ENCODE peak calls at places on chromosomes 13 and 19, in nine cellular contexts. U, R, L, P, K, B, O, F and T are unnamed samples.
A peak's percentile ranks its signal among the peaks of the same experiment; 100 is the strongest.

GRCh38 chr19:32662186-32662585 is 12.8 kb downstream of the ANKRD27 start:
- DNase-seq in K (no peak), F (no peak), R (peak; percentile 50), P (no peak), L (no peak), O (no peak), U (no peak), B (peak; percentile 30), T (no peak)

GRCh38 chr19:55197531-55197930 is 11.8 kb downstream of the PTPRH start:
- DNase-seq in R (no peak), K (no peak), F (peak; percentile 45), P (no peak), L (no peak), O (no peak), U (no peak), B (no peak), T (no peak)

GRCh38 chr19:8302734-8303133 is 5.4 kb downstream of the CD320 start:
- DNase-seq in R (no peak), O (peak; percentile 2), L (no peak), P (no peak), U (no peak), F (no peak), K (peak; percentile 11), B (no peak), T (no peak)

GRCh38 chr19:36027696-36028095 is 5.0 kb downstream of the CLIP3 start:
- DNase-seq in L (no peak), O (no peak), K (no peak), B (no peak), P (no peak), R (no peak), U (no peak), F (no peak), T (no peak)

GRCh38 chr13:109483369-109483768 is 303.0 kb downstream of the IRS2 start:
- DNase-seq in F (no peak), P (no peak), K (no peak), O (no peak), R (peak; percentile 15), L (no peak), B (no peak), U (no peak), T (no peak)

GRCh38 chr13:112447306-112447705 is 71.2 kb downstream of the SPACA7 start:
- DNase-seq in F (no peak), K (no peak), U (no peak), L (no peak), P (no peak), O (no peak), R (no peak), B (no peak), T (no peak)

GRCh38 chr13:39036212-39036611 is 1.7 kb downstream of the PROSER1 start:
- DNase-seq in F (peak; percentile 26), L (no peak), K (no peak), O (no peak), R (no peak), P (peak; percentile 18), U (no peak), B (peak; percentile 12), T (no peak)

GRCh38 chr13:69199664-69200063 is 908.0 kb upstream of the ATXN8OS start:
- DNase-seq in R (no peak), K (no peak), P (no peak), F (no peak), O (no peak), L (no peak), U (no peak), B (no peak), T (no peak)

GRCh38 chr19:36528194-36528920 is at the start of gene ZNF260:
- DNase-seq in K (peak; percentile 97), P (peak; percentile 92), O (peak; percentile 95), R (peak; percentile 97), B (peak; percentile 96), U (peak; percentile 98), L (peak; percentile 95), F (peak; percentile 88), T (peak; percentile 91)

GRCh38 chr13:44974056-44974798 is 15.0 kb downstream of the NUFIP1 start:
- DNase-seq in U (no peak), O (peak; percentile 63), P (no peak), B (peak; percentile 74), F (no peak), L (no peak), R (peak; percentile 54), K (peak; percentile 31), T (no peak)

GRCh38 chr13:51221674-51222509 is at the start of gene FAM124A:
- DNase-seq in K (peak; percentile 41), P (peak; percentile 17), L (no peak), O (peak; percentile 9), R (no peak), B (no peak), F (peak; percentile 45), U (peak; percentile 50), T (no peak)

GRCh38 chr13:112804374-112804773 is 114.5 kb downstream of the ATP11A start:
- DNase-seq in K (no peak), O (no peak), F (no peak), L (no peak), B (no peak), U (no peak), R (no peak), P (no peak), T (no peak)

GRCh38 chr13:27007166-27007565 is 164.4 kb downstream of the USP12 start:
- DNase-seq in P (no peak), K (no peak), L (no peak), U (no peak), O (no peak), R (no peak), B (no peak), F (no peak), T (no peak)

GRCh38 chr19:6800991-6801396 is 28.5 kb downstream of the VAV1 start:
- DNase-seq in U (no peak), L (no peak), K (no peak), R (peak; percentile 71), F (peak; percentile 99), O (no peak), B (peak; percentile 84), P (no peak), T (peak; percentile 18)

GRCh38 chr19:16366433-16367268 is 42.0 kb downstream of the KLF2 start:
- DNase-seq in O (no peak), K (no peak), B (no peak), R (no peak), P (peak; percentile 84), U (no peak), L (peak; percentile 54), F (no peak), T (peak; percentile 71)

GRCh38 chr13:26503826-26504594 is 53.5 kb upstream of the WASF3 start:
- DNase-seq in K (no peak), F (no peak), B (no peak), R (no peak), P (no peak), U (no peak), L (no peak), O (no peak), T (no peak)

GRCh38 chr19:4510435-4511255 is 7.6 kb downstream of the PLIN4 start:
- DNase-seq in U (no peak), K (peak; percentile 33), R (no peak), L (no peak), O (no peak), F (no peak), B (no peak), P (no peak), T (no peak)

GRCh38 chr13:101703838-101704237 is 251.4 kb downstream of the ITGBL1 start:
- DNase-seq in R (no peak), F (peak; percentile 4), O (no peak), P (no peak), B (no peak), K (no peak), L (no peak), U (no peak), T (no peak)

GRCh38 chr13:114151565-114152284 is 19.3 kb upstream of the RASA3 start:
- DNase-seq in O (no peak), F (peak; percentile 84), L (peak; percentile 93), K (peak; percentile 87), B (no peak), U (no peak), R (no peak), P (peak; percentile 60), T (peak; percentile 73)

DNA sequence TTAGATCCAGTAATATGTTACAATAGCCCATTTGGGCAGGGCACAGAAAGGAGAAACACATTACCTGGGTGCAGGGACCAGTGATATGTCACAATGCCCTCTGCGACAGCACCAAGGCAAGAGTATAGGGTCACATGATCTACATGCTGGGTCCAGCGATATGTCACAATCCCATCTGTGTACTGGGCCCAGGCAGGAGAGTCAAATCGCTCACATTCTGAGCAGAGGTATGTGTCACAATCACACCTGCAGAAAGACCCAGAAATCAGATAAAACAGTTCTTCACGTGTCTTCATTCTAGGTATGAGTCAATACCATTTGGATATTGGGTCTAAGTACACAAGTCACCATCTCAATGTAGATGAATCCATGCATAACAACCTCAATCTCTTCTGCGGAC is 7.1 kb upstream of the ZNF43 start:
- DNase-seq in K (no peak), L (no peak), F (no peak), P (no peak), O (no peak), R (no peak), B (no peak), U (no peak), T (no peak)
- H3K36me3 ChIP-seq in K (no peaks in the 10 kb centered on the region), L (no peaks in the 10 kb centered on the region), F (no peaks in the 10 kb centered on the region), P (peaks cover 21% of the 10 kb centered on the region), O (no peaks in the 10 kb centered on the region), R (peaks cover 27% of the 10 kb centered on the region), B (peaks cover 37% of the 10 kb centered on the region), U (peaks cover 48% of the 10 kb centered on the region), T (no peaks in the 10 kb centered on the region)

DNA sequence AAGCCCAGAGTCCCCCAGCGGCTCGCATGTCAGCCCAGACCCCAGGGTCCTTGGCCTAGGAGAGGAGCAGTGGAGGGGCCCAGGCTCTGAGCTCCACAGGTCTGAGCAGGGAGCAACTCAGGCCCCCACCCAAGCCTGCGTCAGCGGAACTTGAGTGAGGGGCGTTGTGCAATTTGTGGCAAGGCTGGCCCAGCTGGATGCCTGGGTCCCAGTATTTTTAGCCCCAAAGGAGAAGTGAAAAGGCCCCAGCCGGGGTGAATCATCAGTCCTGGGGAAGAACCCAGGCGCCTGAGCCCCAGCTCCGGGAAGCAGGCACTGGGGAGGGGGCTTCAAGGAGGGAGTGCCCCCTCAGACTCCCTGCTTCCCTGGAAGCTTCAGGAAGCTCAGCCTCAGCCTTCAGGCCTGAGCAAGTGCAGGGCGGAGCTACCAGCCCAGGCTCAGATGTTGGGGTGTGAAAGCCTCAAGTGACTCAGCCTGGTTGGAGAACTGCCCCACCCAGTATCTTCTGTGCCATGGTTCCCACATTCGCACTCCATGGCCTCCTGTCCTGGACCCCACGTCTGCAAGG is 7.2 kb downstream of the MED29 start:
- DNase-seq in K (peak; percentile 80), O (peak; percentile 72), L (peak; percentile 92), F (peak; percentile 42), U (peak; percentile 77), B (peak; percentile 65), P (no peak), R (peak; percentile 73), T (no peak)
- H3K36me3 ChIP-seq in K (no peaks in the 10 kb centered on the region), O (no peaks in the 10 kb centered on the region), L (no peaks in the 10 kb centered on the region), F (no peaks in the 10 kb centered on the region), U (peaks cover 27% of the 10 kb centered on the region), B (peaks cover 6% of the 10 kb centered on the region), P (peaks cover 20% of the 10 kb centered on the region), R (peaks cover 13% of the 10 kb centered on the region), T (peaks cover 16% of the 10 kb centered on the region)

GRCh38 chr19:51680474-51680873 is 12.7 kb upstream of the SPACA6 start:
- DNase-seq in B (no peak), K (no peak), F (no peak), U (no peak), L (no peak), P (no peak), O (no peak), R (no peak), T (no peak)
- H3K36me3 ChIP-seq in B (no peaks in the 10 kb centered on the region), K (no peaks in the 10 kb centered on the region), F (no peaks in the 10 kb centered on the region), U (no peaks in the 10 kb centered on the region), L (no peaks in the 10 kb centered on the region), P (no peaks in the 10 kb centered on the region), O (no peaks in the 10 kb centered on the region), R (no peaks in the 10 kb centered on the region), T (no peaks in the 10 kb centered on the region)

GRCh38 chr19:48907671-48908070 is 7.6 kb downstream of the NUCB1 start:
- DNase-seq in P (no peak), K (peak; percentile 89), R (no peak), U (no peak), O (no peak), L (peak; percentile 75), F (no peak), B (no peak), T (no peak)
- H3K36me3 ChIP-seq in P (peaks cover 35% of the 10 kb centered on the region), K (peaks cover 50% of the 10 kb centered on the region), R (peaks cover 35% of the 10 kb centered on the region), U (peaks cover 86% of the 10 kb centered on the region), O (peaks cover 15% of the 10 kb centered on the region), L (no peaks in the 10 kb centered on the region), F (no peaks in the 10 kb centered on the region), B (peaks cover 16% of the 10 kb centered on the region), T (peaks cover 22% of the 10 kb centered on the region)